ENCODE peak calls at places on chromosome 15, in six cellular contexts. D, P, Z, U, M and W are unnamed samples.

GRCh38 chr15:43516185-43516584 is 1.2 kb upstream of the MAP1A start:
- DNase-seq in P (peak; percentile 55), D (no peak), U (no peak), M (no peak), Z (no peak), W (no peak)

GRCh38 chr15:51160484-51160883 is 65.8 kb upstream of the TNFAIP8L3 start:
- DNase-seq in D (no peak), M (no peak), U (no peak), P (no peak), Z (no peak), W (no peak)

GRCh38 chr15:89184367-89184766 is 37.0 kb downstream of the RLBP1 start:
- DNase-seq in D (no peak), U (no peak), P (no peak), M (no peak), Z (no peak), W (no peak)

GRCh38 chr15:70758790-70759462 is 4.4 kb downstream of the UACA start:
- DNase-seq in U (no peak), D (no peak), M (no peak), Z (no peak), P (no peak), W (no peak)

GRCh38 chr15:87219650-87220615 is 1036.6 kb downstream of the NTRK3 start:
- DNase-seq in D (peak; percentile 29), U (no peak), Z (no peak), P (no peak), M (no peak), W (peak; percentile 34)

GRCh38 chr15:38627684-38628277 is 63.2 kb upstream of the RASGRP1 start:
- DNase-seq in D (no peak), P (no peak), U (no peak), M (no peak), Z (no peak), W (no peak)

GRCh38 chr15:76986743-76987142 is 8.2 kb upstream of the PSTPIP1 start:
- DNase-seq in P (no peak), D (no peak), M (no peak), Z (no peak), U (peak; percentile 18), W (no peak)

GRCh38 chr15:34773013-34773412 is 18.2 kb upstream of the GJD2 start:
- DNase-seq in Z (no peak), M (no peak), D (no peak), P (no peak), U (no peak), W (no peak)

GRCh38 chr15:70186152-70186551 is 88.4 kb upstream of the TLE3 start:
- DNase-seq in Z (no peak), P (no peak), M (no peak), D (no peak), U (no peak), W (no peak)

GRCh38 chr15:99707481-99708270 is 25.6 kb downstream of the LYSMD4 start:
- DNase-seq in M (no peak), D (peak; percentile 67), P (no peak), Z (no peak), U (no peak), W (peak; percentile 69)

GRCh38 chr15:94083467-94083991 is 147.8 kb upstream of the MCTP2 start:
- DNase-seq in U (no peak), M (no peak), D (peak; percentile 92), Z (no peak), P (peak; percentile 81), W (peak; percentile 68)

GRCh38 chr15:63861946-63862517 is 28.3 kb upstream of the HERC1 start:
- DNase-seq in Z (no peak), P (no peak), U (no peak), M (no peak), D (no peak), W (no peak)

GRCh38 chr15:63488432-63488910 is 15.9 kb upstream of the USP3 start:
- DNase-seq in P (no peak), D (no peak), U (no peak), M (no peak), Z (no peak), W (no peak)

GRCh38 chr15:51403072-51403878 is 61.8 kb downstream of the GLDN start:
- DNase-seq in D (peak; percentile 58), Z (no peak), M (peak; percentile 16), U (no peak), P (no peak), W (peak; percentile 48)

GRCh38 chr15:73403171-73403570 is 34.4 kb upstream of the HCN4 start:
- DNase-seq in D (no peak), U (no peak), P (no peak), Z (no peak), M (no peak), W (peak; percentile 20)

GRCh38 chr15:91228890-91229289 is 128.8 kb downstream of the SV2B start:
- DNase-seq in M (no peak), Z (no peak), P (no peak), D (no peak), U (no peak), W (no peak)

GRCh38 chr15:45612790-45613415 is 21.9 kb upstream of the SQOR start:
- DNase-seq in M (no peak), D (peak; percentile 58), P (no peak), U (no peak), Z (no peak), W (peak; percentile 46)

GRCh38 chr15:74036271-74037170 is 42.0 kb downstream of the PML start:
- DNase-seq in U (peak; percentile 93), D (peak; percentile 75), M (peak; percentile 26), P (peak; percentile 83), Z (peak; percentile 23), W (peak; percentile 35)

GRCh38 chr15:67040277-67040676 is 25.1 kb upstream of the SMAD3 start:
- DNase-seq in M (no peak), P (no peak), Z (no peak), U (no peak), D (no peak), W (no peak)

GRCh38 chr15:98620020-98620419 is 28.3 kb upstream of the IGF1R start:
- DNase-seq in M (no peak), Z (no peak), P (no peak), D (no peak), U (peak; percentile 60), W (no peak)

GRCh38 chr15:55774113-55774970 is 31.4 kb upstream of the PRTG start:
- DNase-seq in U (peak; percentile 70), Z (no peak), P (no peak), M (peak; percentile 35), D (peak; percentile 26), W (peak; percentile 24)

GRCh38 chr15:47339800-47340575 is 377.3 kb upstream of the SEMA6D start:
- DNase-seq in P (no peak), M (no peak), U (no peak), D (peak; percentile 19), Z (no peak), W (no peak)

GRCh38 chr15:89132611-89133242 is 44.5 kb downstream of the ABHD2 start:
- DNase-seq in Z (no peak), P (peak; percentile 50), M (no peak), U (no peak), D (no peak), W (no peak)

GRCh38 chr15:74179101-74179841 is 5.8 kb downstream of the ISLR start:
- DNase-seq in D (peak; percentile 97), P (peak; percentile 94), U (peak; percentile 55), M (peak; percentile 94), Z (no peak), W (peak; percentile 17)

GRCh38 chr15:78810377-78811123 is 714 bp downstream of the ADAMTS7 start:
- DNase-seq in M (peak; percentile 39), P (peak; percentile 49), D (peak; percentile 50), Z (no peak), U (peak; percentile 87), W (no peak)

GRCh38 chr15:60673918-60674558 is 195.1 kb upstream of the ICE2 start:
- DNase-seq in U (no peak), Z (peak; percentile 89), P (peak; percentile 84), M (peak; percentile 60), D (peak; percentile 86), W (peak; percentile 94)

GRCh38 chr15:43514241-43515057 is 3.0 kb upstream of the MAP1A start:
- DNase-seq in D (peak; percentile 49), P (no peak), M (no peak), U (peak; percentile 78), Z (no peak), W (no peak)

DNA sequence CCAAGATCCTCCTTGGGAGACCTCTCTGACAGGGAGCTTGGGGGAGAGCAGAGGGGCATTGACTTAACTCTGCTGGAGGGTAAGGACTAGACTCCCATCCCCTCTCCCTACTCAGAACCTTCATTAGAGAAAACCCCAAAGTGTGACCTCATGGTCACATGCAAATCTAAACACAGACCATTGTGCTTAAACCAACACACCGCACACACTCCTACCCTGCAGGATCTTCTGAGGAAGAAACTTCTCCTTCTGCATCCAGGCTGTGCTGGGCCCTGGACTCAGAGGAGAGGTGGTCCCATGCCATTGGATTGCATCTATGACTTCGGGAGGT is 797 bp upstream of the PARP16 start:
- DNase-seq in D (no peak), Z (no peak), M (no peak), U (peak; percentile 9), P (no peak), W (no peak)
- H3K4me3 ChIP-seq in D (no peak overlapping the region), Z (no peak overlapping the region), M (no peak overlapping the region), U (no peak overlapping the region), P (no peak overlapping the region), W (no peak overlapping the region)

DNA sequence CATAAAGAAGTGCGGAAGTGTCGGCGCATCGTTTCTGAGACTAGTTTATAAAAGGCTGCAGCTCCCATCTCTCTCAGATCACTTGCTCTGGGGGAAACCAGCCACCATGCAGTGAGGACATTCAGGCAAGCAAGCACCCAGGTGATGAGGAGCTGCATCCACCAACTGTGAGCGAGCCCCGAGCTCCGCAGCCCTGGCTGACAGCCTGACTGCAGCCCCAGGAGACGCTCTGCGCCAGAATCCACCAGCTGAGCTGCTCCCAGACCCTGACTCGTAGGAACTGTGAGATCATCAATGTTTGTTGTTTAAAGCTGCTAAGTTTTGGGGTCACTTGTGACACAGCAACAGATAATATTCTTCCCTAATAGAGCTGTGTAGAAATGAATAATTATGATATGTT is 5.0 kb upstream of the TM2D3 start:
- DNase-seq in Z (no peak), M (no peak), D (no peak), U (no peak), P (no peak), W (no peak)
- H3K4me3 ChIP-seq in Z (no peak overlapping the region), M (no peak overlapping the region), D (no peak overlapping the region), U (no peak overlapping the region), P (no peak overlapping the region), W (no peak overlapping the region)

GRCh38 chr15:96361309-96362000 is 31.0 kb downstream of the NR2F2 start:
- DNase-seq in P (peak; percentile 38), U (peak; percentile 80), D (peak; percentile 29), M (no peak), Z (no peak), W (no peak)
- H3K4me3 ChIP-seq in P (no peak overlapping the region), U (no peak overlapping the region), D (peak overlapping the region; percentile 63), M (no peak overlapping the region), Z (peak overlapping the region; percentile 51), W (no peak overlapping the region)

GRCh38 chr15:30921781-30922371 is 18.2 kb downstream of the FAN1 start:
- DNase-seq in D (no peak), Z (peak; percentile 54), M (no peak), U (peak; percentile 34), P (no peak), W (no peak)

GRCh38 chr15:30923429-30923828 is 19.7 kb downstream of the FAN1 start:
- DNase-seq in M (no peak), Z (no peak), P (no peak), D (no peak), U (peak; percentile 23), W (no peak)

GRCh38 chr15:30921106-30921505 is 17.4 kb downstream of the FAN1 start:
- DNase-seq in D (no peak), M (no peak), U (no peak), P (no peak), Z (no peak), W (no peak)

GRCh38 chr15:30924353-30924752 is 20.6 kb downstream of the FAN1 start:
- DNase-seq in U (no peak), M (no peak), D (peak; percentile 71), P (no peak), Z (no peak), W (no peak)

GRCh38 chr15:30922469-30923311 is 19.0 kb downstream of the FAN1 start:
- DNase-seq in Z (peak; percentile 67), M (no peak), U (peak; percentile 71), P (no peak), D (peak; percentile 30), W (peak; percentile 70)
- H3K4me3 ChIP-seq in Z (no peak overlapping the region), M (no peak overlapping the region), U (no peak overlapping the region), P (no peak overlapping the region), D (no peak overlapping the region), W (no peak overlapping the region)